ENCODE peak calls at places on chromosomes 4 and X, in four cellular contexts. D is thoracic aorta, I is psoas muscle, L is AG04450. J is an unnamed sample. For H3K9me3, the result is how much of the 10 kb centered on the place peaks cover.

GRCh38 chrX:42697544-42697943 is 80.4 kb downstream of the PPP1R2C start:
- DNase-seq in D (no peak), I (no peak), L (no peak), J (no peak)

GRCh38 chr4:8155048-8155447 is 3.6 kb downstream of the ABLIM2 start:
- DNase-seq in D (no peak), I (no peak), L (no peak), J (no peak)

GRCh38 chrX:133414399-133415275 is 652 bp downstream of the GPC4 start:
- DNase-seq in D (no peak), I (peak), L (no peak), J (no peak)

GRCh38 chr4:93444860-93445259 is 383.7 kb upstream of the ATOH1 start:
- DNase-seq in D (no peak), I (no peak), L (no peak), J (no peak)

GRCh38 chr4:184019084-184019483 is 114.0 kb downstream of the STOX2 start:
- DNase-seq in D (no peak), I (no peak), L (no peak), J (no peak)

GRCh38 chr4:119300072-119300387 is 21.9 kb downstream of the FABP2 start:
- DNase-seq in D (no peak), I (peak), L (no peak), J (peak)

GRCh38 chr4:32022071-32022470 is 1301.9 kb downstream of the PCDH7 start:
- DNase-seq in D (no peak), I (no peak), L (no peak), J (no peak)

GRCh38 chrX:119574394-119575266 is at the start of gene UBE2A:
- DNase-seq in D (peak), I (peak), L (peak), J (peak)

GRCh38 chrX:22686138-22686541 is 313.6 kb upstream of the DDX53 start:
- DNase-seq in D (peak), I (peak), L (peak), J (no peak)

GRCh38 chr4:51906167-51906647 is 63.3 kb downstream of the DCUN1D4 start:
- DNase-seq in D (no peak), I (no peak), L (no peak), J (no peak)

GRCh38 chr4:74095482-74095881 is 3.5 kb downstream of the CXCL2 start:
- DNase-seq in D (no peak), I (no peak), L (no peak), J (no peak)

GRCh38 chrX:133999013-133999705 is 13.8 kb upstream of the GPC3 start:
- DNase-seq in D (no peak), I (no peak), L (no peak), J (no peak)

GRCh38 chr4:38784141-38784540 is 1.4 kb upstream of the TLR10 start:
- DNase-seq in D (no peak), I (no peak), L (no peak), J (no peak)

GRCh38 chr4:86233681-86234080 is 126.2 kb downstream of the MAPK10 start:
- DNase-seq in D (no peak), I (no peak), L (no peak), J (no peak)

GRCh38 chr4:13906727-13907126 is 279.2 kb upstream of the BOD1L1 start:
- DNase-seq in D (no peak), I (no peak), L (no peak), J (no peak)

GRCh38 chr4:77881460-77882295 is 19.0 kb downstream of the MRPL1 start:
- DNase-seq in D (no peak), I (no peak), L (peak), J (no peak)

DNA sequence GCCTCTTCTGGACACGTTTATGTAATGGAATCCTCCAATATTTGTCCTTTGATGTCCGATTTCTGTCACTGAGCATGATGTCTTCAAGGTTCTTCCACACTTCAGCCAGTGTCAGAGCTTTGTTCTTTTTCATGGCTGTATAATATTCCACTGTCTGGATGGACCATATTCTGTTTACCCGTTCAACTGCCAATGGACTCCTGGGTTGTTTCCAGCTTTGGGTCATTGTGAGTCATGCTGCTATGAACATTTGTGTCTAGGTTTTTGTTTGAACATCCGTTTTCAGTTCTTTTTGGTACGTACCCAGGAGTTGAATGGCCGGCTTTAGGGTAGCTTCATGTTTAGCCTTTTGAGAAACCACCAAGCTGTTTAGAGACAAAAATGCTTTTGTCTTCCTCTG is 93.2 kb downstream of the SHOX start:
- DNase-seq in D (no peak), I (no peak), L (no peak), J (no peak)
- TF ChIP-seq CTCF in D (no peak), I (no peak), L (no peak), J (no peak)

GRCh38 chr4:2937146-2937857 is 25.9 kb downstream of the NOP14 start:
- DNase-seq in D (peak), I (peak), L (no peak), J (no peak)

GRCh38 chr4:2935762-2936743 is 27.2 kb downstream of the NOP14 start:
- DNase-seq in D (peak), I (no peak), L (no peak), J (no peak)

GRCh38 chr4:2937986-2938385 is 25.2 kb downstream of the NOP14 start:
- DNase-seq in D (peak), I (no peak), L (no peak), J (no peak)

GRCh38 chr4:2934813-2935761 is 28.1 kb downstream of the NOP14 start:
- DNase-seq in D (peak), I (peak), L (peak), J (peak)

GRCh38 chr4:2936773-2937145 is 26.4 kb downstream of the NOP14 start:
- DNase-seq in D (peak), I (no peak), L (no peak), J (no peak)
- H3K4me3 ChIP-seq in D (no peak), I (peak), L (no peak), J (no peak)

GRCh38 chr4:129059028-129059427 is 34.3 kb downstream of the SCLT1 start:
- DNase-seq in D (no peak), I (no peak), L (no peak), J (no peak)
- H3K9me3 ChIP-seq in D (half or more), I (half or more), L (under half), J (under half)

GRCh38 chr4:120873554-120873953 is 49.0 kb downstream of the PRDM5 start:
- DNase-seq in D (no peak), I (no peak), L (no peak), J (no peak)
- TF ChIP-seq CTCF in D (no peak), I (no peak), L (peak), J (no peak)

DNA sequence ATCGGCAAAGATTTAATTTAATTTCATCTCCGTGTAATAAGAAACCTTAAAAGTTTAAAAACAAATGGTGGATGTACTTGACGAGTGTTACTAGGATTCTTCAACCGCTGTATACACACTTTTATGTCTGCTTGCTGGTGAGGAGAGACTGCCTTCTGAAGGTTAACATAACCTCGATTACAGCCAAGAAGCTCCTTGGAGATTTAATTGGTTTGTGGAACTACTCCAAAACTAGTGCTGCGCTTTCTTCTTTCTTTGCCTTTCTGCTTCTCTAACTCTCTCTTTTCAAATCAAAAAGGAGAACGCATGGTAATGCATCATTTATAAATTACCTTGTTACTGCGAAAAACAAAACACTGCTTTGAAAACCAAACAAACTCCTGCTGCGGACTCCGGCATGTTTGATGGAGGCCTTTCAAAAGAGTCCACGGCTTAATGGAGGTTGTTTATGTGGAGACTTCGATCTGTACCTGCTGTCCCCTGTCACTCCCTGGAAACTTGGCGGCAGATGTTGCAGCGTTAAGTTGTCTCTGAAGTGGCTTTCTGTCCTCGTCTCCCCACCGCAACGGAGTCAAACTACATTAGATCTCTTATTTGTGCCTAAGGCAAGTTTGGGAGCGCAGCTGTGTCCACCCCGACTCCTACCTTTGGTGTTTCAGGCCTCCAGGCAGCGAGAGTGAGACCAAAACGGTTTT is 108.9 kb downstream of the ANTXR2 start:
- DNase-seq in D (no peak), I (no peak), L (no peak), J (no peak)
- H3K4me3 ChIP-seq in D (no peak), I (peak), L (no peak), J (no peak)

GRCh38 chr4:88957570-88957969 is 99.4 kb downstream of the FAM13A start:
- DNase-seq in D (no peak), I (no peak), L (no peak), J (no peak)
- H3K9me3 ChIP-seq in D (under half), I (under half), L (under half), J (under half)